ENCODE peak calls at places on chromosome 19, in five cellular contexts. One of them, this sample, is unnamed.

GRCh38 chr19:36489920-36490415 is 607 bp upstream of the ZNF566 start:
- DNase-seq in GM18507: peak; percentile 26
- DNase-seq in ELR: peak; percentile 94
- DNase-seq in neural crest cell: peak; percentile 70
- DNase-seq in stimulated activated CD8-positive, alpha-beta memory T cell treated with anti-CD3 and anti-CD28 coated beads, Interleukin-4, amount 100 ng/mL, for 1 hour: peak; percentile 30
- DNase-seq in this sample: peak; percentile 71

GRCh38 chr19:46299004-46299509 is 2.2 kb downstream of the HIF3A start:
- DNase-seq in stimulated activated CD8-positive, alpha-beta memory T cell treated with anti-CD3 and anti-CD28 coated beads, Interleukin-4, amount 100 ng/mL, for 1 hour: no peak
- DNase-seq in ELR: peak; percentile 60
- DNase-seq in neural crest cell: no peak
- DNase-seq in GM18507: no peak
- DNase-seq in this sample: no peak

GRCh38 chr19:51735759-51736449 is 12.1 kb upstream of the HAS1 start:
- DNase-seq in ELR: peak; percentile 89
- DNase-seq in neural crest cell: no peak
- DNase-seq in GM18507: no peak
- DNase-seq in stimulated activated CD8-positive, alpha-beta memory T cell treated with anti-CD3 and anti-CD28 coated beads, Interleukin-4, amount 100 ng/mL, for 1 hour: no peak
- DNase-seq in this sample: no peak

GRCh38 chr19:49932731-49933131 is 3.4 kb upstream of the NUP62 start:
- DNase-seq in ELR: no peak
- DNase-seq in neural crest cell: no peak
- DNase-seq in GM18507: no peak
- DNase-seq in stimulated activated CD8-positive, alpha-beta memory T cell treated with anti-CD3 and anti-CD28 coated beads, Interleukin-4, amount 100 ng/mL, for 1 hour: no peak
- DNase-seq in this sample: no peak

GRCh38 chr19:8021374-8021773 is 15.9 kb upstream of the ELAVL1 start:
- DNase-seq in GM18507: no peak
- DNase-seq in neural crest cell: no peak
- DNase-seq in ELR: no peak
- DNase-seq in stimulated activated CD8-positive, alpha-beta memory T cell treated with anti-CD3 and anti-CD28 coated beads, Interleukin-4, amount 100 ng/mL, for 1 hour: no peak
- DNase-seq in this sample: no peak

GRCh38 chr19:5001547-5002131 is 32.7 kb downstream of the KDM4B start:
- DNase-seq in GM18507: peak; percentile 29
- DNase-seq in ELR: peak; percentile 69
- DNase-seq in neural crest cell: peak; percentile 36
- DNase-seq in stimulated activated CD8-positive, alpha-beta memory T cell treated with anti-CD3 and anti-CD28 coated beads, Interleukin-4, amount 100 ng/mL, for 1 hour: no peak
- DNase-seq in this sample: no peak

GRCh38 chr19:58170860-58171259 is 12.0 kb upstream of the ZNF274 start:
- DNase-seq in neural crest cell: no peak
- DNase-seq in ELR: peak; percentile 92
- DNase-seq in stimulated activated CD8-positive, alpha-beta memory T cell treated with anti-CD3 and anti-CD28 coated beads, Interleukin-4, amount 100 ng/mL, for 1 hour: no peak
- DNase-seq in GM18507: no peak
- DNase-seq in this sample: no peak

GRCh38 chr19:49746206-49746958 is 16.7 kb downstream of the TSKS start:
- DNase-seq in neural crest cell: peak; percentile 16
- DNase-seq in ELR: peak; percentile 49
- DNase-seq in stimulated activated CD8-positive, alpha-beta memory T cell treated with anti-CD3 and anti-CD28 coated beads, Interleukin-4, amount 100 ng/mL, for 1 hour: no peak
- DNase-seq in GM18507: no peak
- DNase-seq in this sample: peak; percentile 43

GRCh38 chr19:17721821-17722220 is 2.5 kb downstream of the MAP1S start:
- DNase-seq in GM18507: no peak
- DNase-seq in neural crest cell: no peak
- DNase-seq in ELR: peak; percentile 82
- DNase-seq in stimulated activated CD8-positive, alpha-beta memory T cell treated with anti-CD3 and anti-CD28 coated beads, Interleukin-4, amount 100 ng/mL, for 1 hour: no peak
- DNase-seq in this sample: no peak

GRCh38 chr19:12156254-12157058 is at the start of gene ZNF625:
- DNase-seq in ELR: peak; percentile 92
- DNase-seq in GM18507: no peak
- DNase-seq in neural crest cell: peak; percentile 89
- DNase-seq in stimulated activated CD8-positive, alpha-beta memory T cell treated with anti-CD3 and anti-CD28 coated beads, Interleukin-4, amount 100 ng/mL, for 1 hour: no peak
- DNase-seq in this sample: peak; percentile 89

GRCh38 chr19:6394831-6395230 is 1.9 kb upstream of the GTF2F1 start:
- DNase-seq in ELR: no peak
- DNase-seq in GM18507: no peak
- DNase-seq in stimulated activated CD8-positive, alpha-beta memory T cell treated with anti-CD3 and anti-CD28 coated beads, Interleukin-4, amount 100 ng/mL, for 1 hour: no peak
- DNase-seq in neural crest cell: no peak
- DNase-seq in this sample: no peak

GRCh38 chr19:17091758-17092333 is 16.3 kb downstream of the MYO9B start:
- DNase-seq in neural crest cell: no peak
- DNase-seq in ELR: no peak
- DNase-seq in stimulated activated CD8-positive, alpha-beta memory T cell treated with anti-CD3 and anti-CD28 coated beads, Interleukin-4, amount 100 ng/mL, for 1 hour: no peak
- DNase-seq in GM18507: no peak
- DNase-seq in this sample: no peak

GRCh38 chr19:29492761-29493160 is 33.0 kb upstream of the VSTM2B start:
- DNase-seq in ELR: no peak
- DNase-seq in GM18507: no peak
- DNase-seq in stimulated activated CD8-positive, alpha-beta memory T cell treated with anti-CD3 and anti-CD28 coated beads, Interleukin-4, amount 100 ng/mL, for 1 hour: no peak
- DNase-seq in neural crest cell: no peak
- DNase-seq in this sample: no peak

GRCh38 chr19:2477732-2478191 is 1.8 kb downstream of the GADD45B start:
- DNase-seq in GM18507: no peak
- DNase-seq in neural crest cell: no peak
- DNase-seq in stimulated activated CD8-positive, alpha-beta memory T cell treated with anti-CD3 and anti-CD28 coated beads, Interleukin-4, amount 100 ng/mL, for 1 hour: no peak
- DNase-seq in ELR: peak; percentile 61
- DNase-seq in this sample: no peak

GRCh38 chr19:49635530-49636229 is 4.3 kb downstream of the RRAS start:
- DNase-seq in GM18507: no peak
- DNase-seq in neural crest cell: no peak
- DNase-seq in ELR: peak; percentile 27
- DNase-seq in stimulated activated CD8-positive, alpha-beta memory T cell treated with anti-CD3 and anti-CD28 coated beads, Interleukin-4, amount 100 ng/mL, for 1 hour: no peak
- DNase-seq in this sample: no peak

GRCh38 chr19:49216076-49216475 is 58.5 kb downstream of the TRPM4 start:
- DNase-seq in GM18507: no peak
- DNase-seq in stimulated activated CD8-positive, alpha-beta memory T cell treated with anti-CD3 and anti-CD28 coated beads, Interleukin-4, amount 100 ng/mL, for 1 hour: no peak
- DNase-seq in ELR: peak; percentile 91
- DNase-seq in neural crest cell: no peak
- DNase-seq in this sample: no peak

This sample was measured in nephron progenitor cell.